ENCODE peak calls at places on chromosomes 4 and X, in seven cellular contexts. One of them, this sample, is unnamed.

GRCh38 chr4:170386974-170387373 is 297.2 kb upstream of the AADAT start:
- DNase-seq in SK-N-SH: no peak
- DNase-seq in HepG2: no peak
- DNase-seq in K562: no peak
- DNase-seq in H1: no peak
- DNase-seq in GM12878: no peak
- DNase-seq in GM12891: no peak
- DNase-seq in this sample: no peak

GRCh38 chr4:55172694-55173287 is 47.4 kb upstream of the KDR start:
- DNase-seq in SK-N-SH: no peak
- DNase-seq in HepG2: no peak
- DNase-seq in K562: no peak
- DNase-seq in H1: no peak
- DNase-seq in GM12878: no peak
- DNase-seq in GM12891: no peak
- DNase-seq in this sample: no peak

GRCh38 chr4:41012308-41012707 is 202.0 kb downstream of the APBB2 start:
- DNase-seq in SK-N-SH: no peak
- DNase-seq in HepG2: no peak
- DNase-seq in K562: no peak
- DNase-seq in H1: no peak
- DNase-seq in GM12878: no peak
- DNase-seq in GM12891: no peak
- DNase-seq in this sample: no peak

GRCh38 chr4:17030543-17030942 is 132.1 kb upstream of the LDB2 start:
- DNase-seq in SK-N-SH: no peak
- DNase-seq in HepG2: no peak
- DNase-seq in K562: no peak
- DNase-seq in H1: no peak
- DNase-seq in GM12878: no peak
- DNase-seq in GM12891: no peak
- DNase-seq in this sample: no peak

GRCh38 chr4:47749858-47750257 is 88.0 kb downstream of the CORIN start:
- DNase-seq in SK-N-SH: no peak
- DNase-seq in HepG2: peak; percentile 66
- DNase-seq in K562: no peak
- DNase-seq in H1: no peak
- DNase-seq in GM12878: no peak
- DNase-seq in GM12891: no peak
- DNase-seq in this sample: no peak

GRCh38 chrX:42102586-42103282 is 179.4 kb upstream of the CASK start:
- DNase-seq in SK-N-SH: no peak
- DNase-seq in HepG2: no peak
- DNase-seq in K562: no peak
- DNase-seq in H1: no peak
- DNase-seq in GM12878: no peak
- DNase-seq in GM12891: no peak
- DNase-seq in this sample: no peak

GRCh38 chr4:26410385-26411293 is 79.6 kb downstream of the CCKAR start:
- DNase-seq in SK-N-SH: peak; percentile 40
- DNase-seq in HepG2: peak; percentile 44
- DNase-seq in K562: peak; percentile 15
- DNase-seq in H1: no peak
- DNase-seq in GM12878: peak; percentile 44
- DNase-seq in GM12891: no peak
- DNase-seq in this sample: no peak

GRCh38 chrX:18997916-18998315 is 14.0 kb upstream of the PHKA2 start:
- DNase-seq in SK-N-SH: no peak
- DNase-seq in HepG2: no peak
- DNase-seq in K562: no peak
- DNase-seq in H1: no peak
- DNase-seq in GM12878: no peak
- DNase-seq in GM12891: no peak
- DNase-seq in this sample: no peak

GRCh38 chr4:87007345-87008181 is 72.8 kb downstream of the AFF1 start:
- DNase-seq in SK-N-SH: peak; percentile 61
- DNase-seq in HepG2: no peak
- DNase-seq in K562: no peak
- DNase-seq in H1: no peak
- DNase-seq in GM12878: no peak
- DNase-seq in GM12891: no peak
- DNase-seq in this sample: no peak

GRCh38 chr4:175560628-175561027 is 251.4 kb downstream of the GPM6A start:
- DNase-seq in SK-N-SH: peak; percentile 7
- DNase-seq in HepG2: no peak
- DNase-seq in K562: no peak
- DNase-seq in H1: no peak
- DNase-seq in GM12878: no peak
- DNase-seq in GM12891: no peak
- DNase-seq in this sample: no peak
- TF ChIP-seq TAF1 in SK-N-SH: no peak
- TF ChIP-seq TAF1 in HepG2: no peak
- TF ChIP-seq TAF1 in K562: no peak
- TF ChIP-seq TAF1 in H1: no peak
- TF ChIP-seq TAF1 in GM12878: no peak
- TF ChIP-seq TAF1 in GM12891: no peak
- TF ChIP-seq TAF1 in this sample: no peak

GRCh38 chrX:4547218-4547836 is 833.9 kb upstream of the PRKX start:
- DNase-seq in SK-N-SH: peak; percentile 20
- DNase-seq in HepG2: peak; percentile 8
- DNase-seq in K562: peak; percentile 37
- DNase-seq in H1: no peak
- DNase-seq in GM12878: peak; percentile 5
- DNase-seq in GM12891: peak; percentile 5
- DNase-seq in this sample: peak; percentile 4
- TF ChIP-seq TAF1 in SK-N-SH: no peak
- TF ChIP-seq TAF1 in HepG2: no peak
- TF ChIP-seq TAF1 in K562: no peak
- TF ChIP-seq TAF1 in H1: no peak
- TF ChIP-seq TAF1 in GM12878: no peak
- TF ChIP-seq TAF1 in GM12891: no peak
- TF ChIP-seq TAF1 in this sample: no peak

GRCh38 chr4:75542824-75543223 is 13.0 kb upstream of the ODAPH start:
- DNase-seq in SK-N-SH: no peak
- DNase-seq in HepG2: no peak
- DNase-seq in K562: no peak
- DNase-seq in H1: no peak
- DNase-seq in GM12878: no peak
- DNase-seq in GM12891: no peak
- DNase-seq in this sample: no peak
- TF ChIP-seq TAF1 in SK-N-SH: no peak
- TF ChIP-seq TAF1 in HepG2: no peak
- TF ChIP-seq TAF1 in K562: no peak
- TF ChIP-seq TAF1 in H1: no peak
- TF ChIP-seq TAF1 in GM12878: no peak
- TF ChIP-seq TAF1 in GM12891: no peak
- TF ChIP-seq TAF1 in this sample: no peak

DNA sequence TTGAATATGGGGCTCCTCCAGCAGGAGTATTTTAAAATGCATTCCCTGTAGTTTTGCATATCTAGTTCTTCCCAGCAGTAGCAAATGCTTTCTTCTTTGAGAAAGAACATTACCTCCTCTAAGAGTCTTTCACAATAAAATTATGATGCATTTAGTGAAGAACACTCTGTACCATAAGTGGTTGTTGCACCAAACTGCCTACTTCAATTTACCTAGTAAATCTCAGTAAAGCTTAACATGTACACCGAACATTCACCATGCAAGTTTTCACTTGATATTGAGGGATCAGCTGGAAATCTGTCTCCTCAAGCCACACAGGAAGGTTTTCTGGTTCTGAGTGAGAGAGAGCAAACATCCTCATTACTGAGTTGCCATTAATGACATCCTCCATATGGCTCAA is 20.5 kb downstream of the MMRN1 start:
- DNase-seq in SK-N-SH: no peak
- DNase-seq in HepG2: no peak
- DNase-seq in K562: no peak
- DNase-seq in H1: no peak
- DNase-seq in GM12878: no peak
- DNase-seq in GM12891: no peak
- DNase-seq in this sample: no peak
- TF ChIP-seq TAF1 in SK-N-SH: no peak
- TF ChIP-seq TAF1 in HepG2: no peak
- TF ChIP-seq TAF1 in K562: no peak
- TF ChIP-seq TAF1 in H1: no peak
- TF ChIP-seq TAF1 in GM12878: no peak
- TF ChIP-seq TAF1 in GM12891: no peak
- TF ChIP-seq TAF1 in this sample: no peak

DNA sequence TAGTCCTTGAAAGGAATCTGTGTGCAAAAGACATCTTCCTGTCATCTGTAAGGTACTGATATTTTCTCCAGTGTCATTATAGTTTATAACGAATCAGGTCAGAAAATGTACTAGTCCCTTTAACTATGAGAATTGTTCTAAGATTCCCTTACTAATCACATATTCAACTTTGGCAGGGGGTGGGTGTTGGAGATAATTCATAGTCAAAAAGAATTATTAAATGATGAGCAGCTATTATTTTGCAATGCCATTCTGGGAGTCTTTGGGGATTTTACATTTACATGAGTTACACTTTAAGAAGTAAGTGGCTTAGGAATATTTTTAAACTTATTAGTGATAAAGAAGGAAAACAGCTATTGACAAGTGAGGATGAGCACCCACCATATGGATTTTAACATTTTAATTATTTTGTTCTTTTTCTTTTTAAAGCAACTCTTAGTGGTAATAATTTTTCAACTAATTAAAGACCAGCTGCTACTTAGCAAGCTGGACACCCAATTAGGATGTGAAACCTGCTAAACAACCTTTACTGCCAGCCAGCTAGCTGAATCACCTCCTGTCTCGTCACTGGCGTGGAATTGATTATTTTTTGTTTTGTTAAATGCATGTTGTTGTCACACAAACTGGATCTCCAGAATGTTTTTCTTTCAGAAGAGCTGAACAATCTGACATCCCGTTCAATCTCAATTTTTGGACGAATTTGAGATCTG is 219.3 kb downstream of the ARAP2 start:
- DNase-seq in SK-N-SH: no peak
- DNase-seq in HepG2: no peak
- DNase-seq in K562: no peak
- DNase-seq in H1: no peak
- DNase-seq in GM12878: no peak
- DNase-seq in GM12891: no peak
- DNase-seq in this sample: no peak
- TF ChIP-seq TAF1 in SK-N-SH: no peak
- TF ChIP-seq TAF1 in HepG2: no peak
- TF ChIP-seq TAF1 in K562: no peak
- TF ChIP-seq TAF1 in H1: no peak
- TF ChIP-seq TAF1 in GM12878: no peak
- TF ChIP-seq TAF1 in GM12891: no peak
- TF ChIP-seq TAF1 in this sample: no peak

GRCh38 chrX:136061302-136061701 is 76.1 kb downstream of the SLC9A6 start:
- DNase-seq in SK-N-SH: no peak
- DNase-seq in HepG2: no peak
- DNase-seq in K562: no peak
- DNase-seq in H1: no peak
- DNase-seq in GM12878: no peak
- DNase-seq in GM12891: no peak
- DNase-seq in this sample: no peak
- TF ChIP-seq TAF1 in SK-N-SH: no peak
- TF ChIP-seq TAF1 in HepG2: no peak
- TF ChIP-seq TAF1 in K562: no peak
- TF ChIP-seq TAF1 in H1: no peak
- TF ChIP-seq TAF1 in GM12878: no peak
- TF ChIP-seq TAF1 in GM12891: no peak
- TF ChIP-seq TAF1 in this sample: no peak

GRCh38 chr4:3130826-3131225 is 56.3 kb downstream of the HTT start:
- DNase-seq in SK-N-SH: no peak
- DNase-seq in HepG2: no peak
- DNase-seq in K562: no peak
- DNase-seq in H1: no peak
- DNase-seq in GM12878: no peak
- DNase-seq in GM12891: no peak
- DNase-seq in this sample: no peak

GRCh38 chr4:3137908-3138307 is 63.4 kb downstream of the HTT start:
- DNase-seq in SK-N-SH: no peak
- DNase-seq in HepG2: no peak
- DNase-seq in K562: no peak
- DNase-seq in H1: no peak
- DNase-seq in GM12878: no peak
- DNase-seq in GM12891: no peak
- DNase-seq in this sample: no peak

GRCh38 chr4:3134201-3134600 is 59.7 kb downstream of the HTT start:
- DNase-seq in SK-N-SH: no peak
- DNase-seq in HepG2: no peak
- DNase-seq in K562: no peak
- DNase-seq in H1: no peak
- DNase-seq in GM12878: no peak
- DNase-seq in GM12891: no peak
- DNase-seq in this sample: no peak

GRCh38 chr4:3136454-3136853 is 62.0 kb downstream of the HTT start:
- DNase-seq in SK-N-SH: no peak
- DNase-seq in HepG2: no peak
- DNase-seq in K562: no peak
- DNase-seq in H1: no peak
- DNase-seq in GM12878: no peak
- DNase-seq in GM12891: no peak
- DNase-seq in this sample: no peak

GRCh38 chr4:3135155-3136011 is 60.9 kb downstream of the HTT start:
- DNase-seq in SK-N-SH: no peak
- DNase-seq in HepG2: peak; percentile 45
- DNase-seq in K562: no peak
- DNase-seq in H1: no peak
- DNase-seq in GM12878: no peak
- DNase-seq in GM12891: no peak
- DNase-seq in this sample: no peak
- TF ChIP-seq TAF1 in SK-N-SH: no peak
- TF ChIP-seq TAF1 in HepG2: no peak
- TF ChIP-seq TAF1 in K562: no peak
- TF ChIP-seq TAF1 in H1: no peak
- TF ChIP-seq TAF1 in GM12878: no peak
- TF ChIP-seq TAF1 in GM12891: no peak
- TF ChIP-seq TAF1 in this sample: no peak